ENCODE peak calls at places on chromosomes 11 and 22, in ten cellular contexts. J is activated T-helper 17 cell treated with anti-CD3 and anti-CD28 coated beads, Interleukin-2, amount 50 U/mL, for 72 hours; G is activated naive CD4-positive, alpha-beta T cell treated with anti-CD3 and anti-CD28 coated beads, Interleukin-2, amount 50 U/mL, for 72 hours; B is DND-41; I is pancreas; K is activated naive CD8-positive, alpha-beta T cell treated with anti-CD3 and anti-CD28 coated beads, Interleukin-2, amount 10 ng/mL, durations not matched to agents 7 days and 5 days; X is central memory CD8-positive, alpha-beta T cell; Y is left lung; F is gastrocnemius medialis; O is effector memory CD8-positive, alpha-beta T cell. W is an unnamed sample.

GRCh38 chr11:20131744-20132666 is 28.3 kb downstream of the DBX1 start:
- ATAC-seq in O (peak), K (peak), B (no peak), I (peak), X (peak), F (no peak), J (peak), Y (peak), G (peak), W (peak)

GRCh38 chr11:13036235-13036634 is 27.1 kb downstream of the RASSF10 start:
- ATAC-seq in J (no peak), I (no peak), F (no peak), B (no peak), Y (peak), K (no peak), O (no peak), G (no peak), X (no peak), W (no peak)

GRCh38 chr11:88301478-88302140 is 35.9 kb downstream of the CTSC start:
- ATAC-seq in O (peak), X (peak), G (peak), Y (peak), K (no peak), I (no peak), B (peak), J (peak), F (no peak), W (no peak)

GRCh38 chr11:47536925-47537324 is 16.0 kb downstream of the CELF1 start:
- ATAC-seq in G (no peak), K (no peak), O (no peak), B (no peak), I (no peak), J (no peak), X (no peak), F (no peak), Y (no peak), W (no peak)

GRCh38 chr11:46642627-46643335 is 25.4 kb downstream of the ATG13 start:
- ATAC-seq in K (peak), O (no peak), X (no peak), Y (no peak), J (no peak), B (no peak), F (no peak), I (no peak), G (no peak), W (no peak)

GRCh38 chr22:43101306-43101705 is 9.2 kb upstream of the BIK start:
- ATAC-seq in Y (no peak), F (no peak), I (no peak), J (no peak), B (no peak), X (no peak), K (no peak), O (no peak), G (no peak), W (no peak)

GRCh38 chr11:35951659-35952058 is 7.8 kb downstream of the LDLRAD3 start:
- ATAC-seq in Y (no peak), I (no peak), B (no peak), X (no peak), K (no peak), F (peak), G (no peak), J (no peak), O (no peak), W (no peak)

GRCh38 chr11:119680899-119681370 is 48.1 kb downstream of the NECTIN1 start:
- ATAC-seq in J (no peak), G (no peak), X (no peak), K (no peak), Y (peak), I (peak), B (no peak), O (no peak), F (no peak), W (peak)

GRCh38 chr11:46100670-46101069 is 20.6 kb downstream of the PHF21A start:
- ATAC-seq in F (no peak), O (peak), I (no peak), Y (peak), X (peak), J (peak), B (peak), K (peak), G (no peak), W (no peak)

GRCh38 chr11:132831272-132831671 is 701.0 kb downstream of the OPCML start:
- ATAC-seq in G (no peak), B (no peak), X (no peak), Y (no peak), I (no peak), K (no peak), O (no peak), J (no peak), F (no peak), W (no peak)

GRCh38 chr11:96316869-96317268 is 26.1 kb downstream of the MAML2 start:
- ATAC-seq in B (no peak), K (no peak), X (no peak), G (no peak), F (no peak), Y (no peak), J (no peak), I (no peak), O (no peak), W (peak)

GRCh38 chr11:128642571-128642970 is 51.3 kb upstream of the FLI1 start:
- ATAC-seq in J (peak), F (no peak), O (no peak), I (no peak), X (no peak), K (no peak), Y (no peak), B (no peak), G (no peak), W (no peak)